ENCODE peak calls at places on chromosome 7, in seven cellular contexts. One of them, this sample, is unnamed.

GRCh38 chr7:70027864-70028263 is 429.6 kb downstream of the AUTS2 start:
- DNase-seq in trophoblast cell: no peak
- DNase-seq in mesendoderm: no peak
- DNase-seq in H1: no peak
- DNase-seq in H9: no peak
- DNase-seq in IMR-90: no peak
- DNase-seq in neuronal stem cell: no peak
- DNase-seq in this sample: no peak

GRCh38 chr7:127413962-127414361 is 21.5 kb upstream of the ZNF800 start:
- DNase-seq in neuronal stem cell: no peak
- DNase-seq in trophoblast cell: no peak
- DNase-seq in mesendoderm: no peak
- DNase-seq in H1: no peak
- DNase-seq in IMR-90: no peak
- DNase-seq in H9: no peak
- DNase-seq in this sample: no peak

GRCh38 chr7:16739863-16740622 is 13.5 kb upstream of the TSPAN13 start:
- DNase-seq in IMR-90: peak
- DNase-seq in H1: no peak
- DNase-seq in trophoblast cell: no peak
- DNase-seq in H9: no peak
- DNase-seq in mesendoderm: peak
- DNase-seq in neuronal stem cell: no peak
- DNase-seq in this sample: peak

GRCh38 chr7:2601065-2601464 is 30.7 kb upstream of the TTYH3 start:
- DNase-seq in mesendoderm: peak
- DNase-seq in H9: no peak
- DNase-seq in IMR-90: no peak
- DNase-seq in neuronal stem cell: no peak
- DNase-seq in trophoblast cell: no peak
- DNase-seq in H1: no peak
- DNase-seq in this sample: no peak

GRCh38 chr7:68865351-68865885 is 732.9 kb upstream of the AUTS2 start:
- DNase-seq in H1: no peak
- DNase-seq in IMR-90: no peak
- DNase-seq in H9: no peak
- DNase-seq in mesendoderm: no peak
- DNase-seq in neuronal stem cell: no peak
- DNase-seq in trophoblast cell: no peak
- DNase-seq in this sample: no peak

GRCh38 chr7:46586406-46586805 is 665.3 kb upstream of the IGFBP3 start:
- DNase-seq in H9: no peak
- DNase-seq in IMR-90: peak
- DNase-seq in H1: no peak
- DNase-seq in neuronal stem cell: no peak
- DNase-seq in trophoblast cell: no peak
- DNase-seq in mesendoderm: no peak
- DNase-seq in this sample: peak

GRCh38 chr7:80127412-80128150 is 7.0 kb upstream of the GNAI1 start:
- DNase-seq in H1: peak
- DNase-seq in IMR-90: no peak
- DNase-seq in mesendoderm: peak
- DNase-seq in neuronal stem cell: peak
- DNase-seq in H9: peak
- DNase-seq in trophoblast cell: no peak
- DNase-seq in this sample: peak

GRCh38 chr7:96870201-96870600 is 135.2 kb upstream of the DLX6 start:
- DNase-seq in mesendoderm: no peak
- DNase-seq in H9: no peak
- DNase-seq in H1: no peak
- DNase-seq in neuronal stem cell: no peak
- DNase-seq in trophoblast cell: peak
- DNase-seq in IMR-90: no peak
- DNase-seq in this sample: no peak

GRCh38 chr7:109284943-109285342 is 715.3 kb downstream of the DNAJB9 start:
- DNase-seq in H9: no peak
- DNase-seq in mesendoderm: no peak
- DNase-seq in neuronal stem cell: no peak
- DNase-seq in H1: no peak
- DNase-seq in IMR-90: no peak
- DNase-seq in trophoblast cell: no peak
- DNase-seq in this sample: no peak

GRCh38 chr7:109282726-109283125 is 713.1 kb downstream of the DNAJB9 start:
- DNase-seq in neuronal stem cell: no peak
- DNase-seq in mesendoderm: peak
- DNase-seq in IMR-90: no peak
- DNase-seq in H1: no peak
- DNase-seq in H9: no peak
- DNase-seq in trophoblast cell: no peak
- DNase-seq in this sample: no peak
- H4K8ac ChIP-seq in neuronal stem cell: no peak
- H4K8ac ChIP-seq in mesendoderm: no peak
- H4K8ac ChIP-seq in IMR-90: no peak
- H4K8ac ChIP-seq in H1: no peak
- H4K8ac ChIP-seq in H9: no peak
- H4K8ac ChIP-seq in trophoblast cell: no peak
- H4K8ac ChIP-seq in this sample: no peak

DNA sequence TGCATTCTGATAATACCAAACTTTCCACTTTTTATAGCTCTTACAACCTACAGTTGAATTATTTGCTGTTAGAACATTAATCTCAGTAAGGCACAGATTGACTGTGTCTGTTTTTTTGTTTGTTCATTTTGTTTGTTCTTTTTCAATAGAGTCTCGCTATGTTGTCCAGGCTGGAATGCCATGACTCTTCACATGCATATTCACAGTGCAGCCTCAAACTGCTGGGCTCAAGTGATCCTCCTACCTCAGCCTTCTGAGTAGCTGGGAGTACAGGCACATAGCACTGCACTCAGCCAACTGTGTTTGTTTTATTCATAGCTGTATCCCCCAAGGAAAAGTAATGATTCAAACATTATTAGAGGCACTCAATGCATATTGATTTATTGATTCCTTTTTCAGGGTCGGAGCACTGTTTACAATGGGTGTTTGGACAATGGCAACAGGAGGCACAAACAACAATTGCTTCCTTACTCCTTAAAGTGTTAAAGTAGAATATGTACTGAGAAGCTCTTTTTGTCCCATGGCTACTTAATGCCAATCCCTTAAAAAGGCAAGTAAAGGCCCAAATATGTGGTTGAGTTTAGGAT is 61.1 kb downstream of the SNX13 start:
- DNase-seq in H1: no peak
- DNase-seq in mesendoderm: no peak
- DNase-seq in neuronal stem cell: no peak
- DNase-seq in trophoblast cell: no peak
- DNase-seq in H9: no peak
- DNase-seq in IMR-90: no peak
- DNase-seq in this sample: no peak
- H4K8ac ChIP-seq in H1: no peak
- H4K8ac ChIP-seq in mesendoderm: no peak
- H4K8ac ChIP-seq in neuronal stem cell: no peak
- H4K8ac ChIP-seq in trophoblast cell: no peak
- H4K8ac ChIP-seq in H9: no peak
- H4K8ac ChIP-seq in IMR-90: no peak
- H4K8ac ChIP-seq in this sample: no peak

DNA sequence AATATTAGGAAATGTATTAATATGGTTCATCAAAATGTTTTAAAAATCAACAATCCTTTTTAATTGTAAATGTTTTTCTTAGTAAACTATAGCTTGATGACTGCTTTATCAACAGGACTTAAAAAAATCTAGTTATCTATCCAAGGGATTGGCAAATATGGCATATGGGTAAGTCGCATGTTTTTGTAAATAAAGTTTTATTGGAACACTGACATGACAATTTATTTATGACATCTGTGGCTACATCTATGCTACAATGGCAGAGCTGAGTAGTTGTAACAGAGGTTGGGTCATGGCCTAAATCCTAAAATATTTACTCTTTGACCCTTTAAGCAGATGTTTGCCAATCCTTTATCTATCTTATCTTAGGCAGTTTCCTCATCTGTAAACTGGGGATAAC is 73.7 kb upstream of the CDK6 start:
- DNase-seq in IMR-90: no peak
- DNase-seq in trophoblast cell: no peak
- DNase-seq in H1: no peak
- DNase-seq in neuronal stem cell: no peak
- DNase-seq in H9: no peak
- DNase-seq in mesendoderm: no peak
- DNase-seq in this sample: no peak
- H4K8ac ChIP-seq in IMR-90: no peak
- H4K8ac ChIP-seq in trophoblast cell: no peak
- H4K8ac ChIP-seq in H1: no peak
- H4K8ac ChIP-seq in neuronal stem cell: no peak
- H4K8ac ChIP-seq in H9: no peak
- H4K8ac ChIP-seq in mesendoderm: no peak
- H4K8ac ChIP-seq in this sample: no peak

DNA sequence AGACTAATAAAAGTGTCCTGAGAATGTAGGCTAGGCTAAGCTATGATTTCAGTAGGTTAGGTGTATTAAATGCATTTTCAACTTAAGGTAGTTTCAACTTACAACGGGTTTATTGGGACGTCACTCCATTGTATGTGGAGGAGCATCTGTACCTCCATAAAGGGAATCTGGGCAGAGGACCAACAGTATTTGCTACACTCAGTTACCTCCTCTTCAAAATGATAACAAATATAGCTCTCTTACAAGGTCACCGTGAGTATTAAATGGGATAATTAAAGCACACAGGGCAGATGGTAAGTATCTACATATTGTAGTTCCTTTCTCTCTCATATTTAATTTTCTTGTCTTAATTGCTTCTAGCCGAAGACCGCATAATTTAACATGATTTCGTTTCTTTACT is 59.0 kb upstream of the FGL2 start:
- DNase-seq in trophoblast cell: no peak
- DNase-seq in IMR-90: no peak
- DNase-seq in H9: no peak
- DNase-seq in neuronal stem cell: no peak
- DNase-seq in mesendoderm: no peak
- DNase-seq in H1: no peak
- DNase-seq in this sample: no peak
- H4K8ac ChIP-seq in trophoblast cell: no peak
- H4K8ac ChIP-seq in IMR-90: peak
- H4K8ac ChIP-seq in H9: no peak
- H4K8ac ChIP-seq in neuronal stem cell: no peak
- H4K8ac ChIP-seq in mesendoderm: no peak
- H4K8ac ChIP-seq in H1: no peak
- H4K8ac ChIP-seq in this sample: no peak

GRCh38 chr7:30450123-30450982 is 28.2 kb downstream of the NOD1 start:
- DNase-seq in neuronal stem cell: no peak
- DNase-seq in trophoblast cell: no peak
- DNase-seq in H1: no peak
- DNase-seq in H9: no peak
- DNase-seq in mesendoderm: no peak
- DNase-seq in IMR-90: no peak
- DNase-seq in this sample: no peak
- H4K8ac ChIP-seq in neuronal stem cell: no peak
- H4K8ac ChIP-seq in trophoblast cell: no peak
- H4K8ac ChIP-seq in H1: no peak
- H4K8ac ChIP-seq in H9: no peak
- H4K8ac ChIP-seq in mesendoderm: no peak
- H4K8ac ChIP-seq in IMR-90: no peak
- H4K8ac ChIP-seq in this sample: no peak